ENCODE peak calls at places on chromosomes 13 and 19, in five cellular contexts. X, N, D, Z and C are unnamed samples.

GRCh38 chr13:98986226-98986846 is 8.5 kb upstream of the DOCK9 start:
- DNase-seq in X (no peak), D (no peak), Z (no peak), N (no peak), C (no peak)

GRCh38 chr19:13042443-13043130 is 47.3 kb downstream of the NFIX start:
- DNase-seq in D (no peak), Z (no peak), X (peak), N (no peak), C (no peak)

GRCh38 chr19:5191091-5191490 is 149.5 kb downstream of the PTPRS start:
- DNase-seq in X (no peak), Z (no peak), D (no peak), N (no peak), C (no peak)

GRCh38 chr13:103289661-103290060 is 223.4 kb upstream of the SLC10A2 start:
- DNase-seq in D (no peak), N (no peak), Z (no peak), X (peak), C (peak)

GRCh38 chr19:7953060-7953459 is 9.6 kb upstream of the TIMM44 start:
- DNase-seq in X (peak), Z (no peak), N (no peak), D (no peak), C (no peak)

GRCh38 chr13:26941345-26942174 is 181.0 kb upstream of the GPR12 start:
- DNase-seq in Z (no peak), N (peak), D (no peak), X (peak), C (peak)

GRCh38 chr19:6065685-6066365 is 44.5 kb downstream of the RFX2 start:
- DNase-seq in D (no peak), N (no peak), X (peak), Z (peak), C (peak)

GRCh38 chr19:12703056-12703455 is 6.6 kb upstream of the FBXW9 start:
- DNase-seq in N (no peak), X (peak), D (peak), Z (no peak), C (peak)

GRCh38 chr13:97574926-97575325 is 141.0 kb downstream of the RAP2A start:
- DNase-seq in N (no peak), D (peak), X (peak), Z (no peak), C (peak)

GRCh38 chr13:99540530-99540929 is 39.3 kb downstream of the TM9SF2 start:
- DNase-seq in N (no peak), X (no peak), Z (no peak), D (no peak), C (no peak)

GRCh38 chr13:20182231-20182846 is 10.4 kb downstream of the GJB2 start:
- DNase-seq in N (peak), Z (no peak), D (peak), X (peak), C (peak)

DNA sequence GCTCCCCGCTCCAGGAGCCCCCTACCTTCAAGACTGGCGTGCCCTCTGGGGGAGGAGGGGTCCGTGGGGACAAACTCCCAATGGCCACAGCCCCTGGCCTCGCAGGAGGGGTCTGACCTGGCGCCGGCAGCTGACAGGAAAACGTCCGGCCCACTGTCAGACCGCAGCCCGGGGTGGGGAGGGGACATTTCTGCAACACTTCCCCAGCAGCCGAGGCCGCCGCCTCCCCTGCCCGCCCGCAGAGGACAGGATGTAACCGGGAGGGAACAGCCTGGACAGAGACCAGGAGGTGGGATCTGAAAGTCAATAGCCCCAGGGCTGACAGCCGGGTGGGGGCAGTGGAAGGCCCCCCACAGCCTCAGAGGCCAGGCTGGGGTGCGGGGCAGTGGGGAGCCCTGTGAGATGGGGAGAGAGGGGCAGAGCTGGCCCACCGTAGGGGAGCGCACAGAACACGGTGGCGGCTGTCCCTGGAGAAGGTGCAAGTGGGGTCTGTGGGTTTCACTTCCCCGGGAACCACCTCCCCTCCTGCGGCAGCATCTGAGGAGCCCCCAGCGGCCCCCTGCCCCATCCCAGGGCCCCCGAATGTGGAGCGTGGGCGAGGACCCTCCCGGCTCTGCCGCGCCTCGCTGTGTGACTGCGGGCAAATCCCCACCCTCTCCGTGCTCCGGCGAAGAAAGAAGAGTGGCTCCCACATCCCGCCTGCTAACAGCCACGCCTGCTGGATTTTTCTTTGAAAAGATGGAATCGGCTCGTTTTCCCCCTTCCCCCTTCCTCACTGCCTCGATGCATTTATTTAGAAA is at the start of gene PEAK3:
- DNase-seq in N (no peak), X (no peak), Z (peak), D (peak), C (peak)
- H3K4me3 ChIP-seq in N (peak), X (peak), Z (peak), D (peak), C (peak)

GRCh38 chr13:61685683-61686013 is 270.0 kb upstream of the PCDH20 start:
- DNase-seq in Z (no peak), D (peak), X (no peak), N (no peak), C (peak)
- TF ChIP-seq CTCF in Z (no peak), D (peak), X (no peak), N (no peak), C (peak)

GRCh38 chr19:49438261-49438660 is 3.1 kb downstream of the SLC17A7 start:
- DNase-seq in N (no peak), X (no peak), Z (no peak), D (no peak), C (no peak)
- H3K4me3 ChIP-seq in N (no peak), X (no peak), Z (no peak), D (no peak), C (no peak)

DNA sequence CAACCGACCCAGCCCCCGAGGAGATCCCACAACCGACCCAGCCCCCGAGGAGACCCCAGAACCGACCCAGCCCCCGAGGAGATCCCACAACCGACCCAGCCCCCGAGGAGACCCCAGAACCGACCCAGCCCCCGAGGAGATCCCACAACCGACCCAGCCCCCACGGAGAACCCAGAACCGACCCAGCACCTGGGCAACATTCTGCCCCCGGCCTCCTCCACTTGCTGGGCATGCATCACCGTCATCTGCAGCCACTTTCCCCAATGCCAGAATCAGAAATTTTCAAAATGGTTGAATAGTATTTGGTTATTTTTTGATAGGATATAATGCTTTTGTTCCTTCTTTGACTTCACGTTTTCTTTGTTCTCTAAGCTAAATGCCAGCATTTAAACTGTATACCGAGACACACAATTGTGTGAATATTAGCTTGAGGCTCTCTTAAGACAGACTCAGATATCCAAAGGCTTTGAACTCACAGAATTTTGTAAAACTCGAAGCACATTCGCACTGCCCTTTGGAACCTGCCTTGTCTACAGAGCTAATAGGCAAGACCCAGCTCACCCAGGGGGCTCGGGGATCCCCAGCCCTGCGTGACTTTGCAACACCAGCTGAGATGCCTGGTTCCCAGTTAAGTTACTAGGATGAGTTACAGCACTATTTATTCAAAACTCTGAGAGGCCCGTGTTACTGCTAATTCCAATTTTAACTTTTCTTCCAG is 15.5 kb upstream of the RASA3 start:
- DNase-seq in N (no peak), D (no peak), X (no peak), Z (no peak), C (no peak)
- TF ChIP-seq CTCF in N (no peak), D (no peak), X (no peak), Z (no peak), C (no peak)

DNA sequence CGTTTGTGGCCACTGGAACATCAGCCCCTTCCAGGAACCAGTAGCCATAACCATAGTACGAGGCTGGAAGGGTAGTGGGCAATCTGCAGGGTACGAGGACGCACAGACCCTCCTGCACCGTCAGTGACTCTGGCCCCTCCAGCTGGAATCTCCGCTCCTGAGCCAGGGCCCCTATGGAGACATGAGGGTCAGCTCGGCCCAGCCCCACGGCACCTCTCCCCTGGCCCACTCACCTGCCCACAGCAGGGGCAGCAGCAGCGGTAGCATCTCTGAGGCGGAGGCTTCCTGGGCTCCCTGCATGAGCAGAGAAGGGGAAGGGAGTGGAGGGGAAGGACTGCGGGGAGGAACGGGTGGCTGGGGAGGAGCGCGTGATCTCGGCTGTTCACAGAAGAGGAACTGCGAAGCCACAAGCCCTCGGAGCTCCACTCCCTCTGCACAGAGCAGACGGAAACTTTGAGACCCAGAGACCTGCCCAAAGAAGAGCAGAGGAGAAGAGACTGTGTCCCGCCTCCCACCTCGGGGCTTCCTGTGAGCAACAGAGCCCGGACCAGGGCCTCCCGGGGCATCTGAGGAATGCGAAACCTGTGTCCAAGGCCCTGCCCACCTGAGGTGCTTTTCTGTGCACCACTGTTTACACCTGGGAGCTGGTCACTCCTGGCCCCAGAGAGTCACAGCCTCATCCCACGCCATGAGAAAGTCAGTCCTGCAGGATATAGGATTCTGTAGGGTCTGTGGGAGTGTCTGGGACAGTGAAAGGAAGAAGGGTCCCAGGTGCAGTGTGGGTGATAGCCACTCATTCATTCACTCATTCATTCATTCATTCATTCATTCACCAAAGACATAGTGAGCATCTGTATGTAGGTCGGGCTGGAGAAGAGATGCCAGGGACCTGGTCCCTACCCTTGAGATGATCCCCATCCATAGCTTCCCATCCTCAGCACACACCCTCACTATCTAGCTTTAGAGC is at the start of gene SIGLEC6:
- DNase-seq in D (no peak), N (no peak), X (no peak), Z (peak), C (no peak)
- H3K4me3 ChIP-seq in D (no peak), N (no peak), X (no peak), Z (peak), C (no peak)

GRCh38 chr19:18117692-18118378 is 20.3 kb downstream of the MAST3 start:
- DNase-seq in Z (peak), N (no peak), D (peak), X (peak), C (peak)
- TF ChIP-seq CTCF in Z (no peak), N (peak), D (peak), X (no peak), C (no peak)

DNA sequence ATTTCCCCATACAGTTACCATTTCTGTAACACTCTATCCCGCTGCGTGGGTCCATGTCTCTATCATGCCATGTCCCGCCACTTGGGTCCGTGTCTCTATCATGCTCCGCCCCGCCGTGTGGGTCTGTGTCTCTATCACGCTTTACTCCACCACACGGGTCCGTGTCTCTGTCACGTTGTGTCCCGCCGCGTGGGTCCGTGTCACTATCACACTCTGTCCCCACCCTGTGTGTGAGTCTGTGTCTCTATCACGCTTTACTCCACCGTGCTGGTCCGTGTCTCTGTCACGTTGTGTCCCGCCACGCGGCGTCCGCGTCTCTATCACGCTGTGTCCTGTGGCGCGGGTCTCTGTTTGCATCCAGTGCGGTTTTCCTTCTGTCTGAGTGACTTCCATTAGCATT is 11.6 kb downstream of the ADPRHL1 start:
- DNase-seq in D (no peak), N (no peak), X (no peak), Z (peak), C (no peak)
- H3K4me3 ChIP-seq in D (no peak), N (no peak), X (no peak), Z (no peak), C (no peak)